ENCODE peak calls at places on chromosomes 1 and 21, in five cellular contexts. B, Z, E, G and K are unnamed samples.
A peak's percentile ranks its signal among the peaks of the same experiment; 100 is the strongest.

GRCh38 chr1:156750191-156750931 is 1.1 kb downstream of the HDGF start:
- DNase-seq in B (peak; percentile 46), Z (no peak), E (no peak), G (peak; percentile 34), K (no peak)

GRCh38 chr1:8075511-8076051 is 49.5 kb upstream of the ERRFI1 start:
- DNase-seq in B (no peak), Z (no peak), E (no peak), G (no peak), K (no peak)

GRCh38 chr1:201335174-201335870 is 42.2 kb downstream of the TNNT2 start:
- DNase-seq in B (no peak), Z (no peak), E (no peak), G (no peak), K (no peak)

GRCh38 chr21:25133939-25134338 is 473.3 kb downstream of the MRPL39 start:
- DNase-seq in B (peak; percentile 60), Z (no peak), E (no peak), G (no peak), K (no peak)

GRCh38 chr1:110872745-110873435 is at the start of gene CD53:
- DNase-seq in B (no peak), Z (no peak), E (no peak), G (no peak), K (no peak)

GRCh38 chr1:237976345-237976744 is 85.6 kb upstream of the ZP4 start:
- DNase-seq in B (no peak), Z (no peak), E (no peak), G (no peak), K (no peak)

GRCh38 chr1:228141871-228142615 is 2.0 kb downstream of the GUK1 start:
- DNase-seq in B (peak; percentile 59), Z (no peak), E (no peak), G (peak; percentile 22), K (no peak)

GRCh38 chr1:50976890-50977574 is 7.0 kb downstream of the CDKN2C start:
- DNase-seq in B (peak; percentile 80), Z (peak; percentile 61), E (no peak), G (no peak), K (peak; percentile 50)

GRCh38 chr1:155912056-155912536 is 947 bp upstream of the RIT1 start:
- DNase-seq in B (peak; percentile 46), Z (no peak), E (no peak), G (peak; percentile 44), K (no peak)

GRCh38 chr21:45971487-45972352 is 9.8 kb upstream of the COL6A1 start:
- DNase-seq in B (no peak), Z (peak; percentile 88), E (peak; percentile 88), G (no peak), K (peak; percentile 87)

GRCh38 chr1:67850611-67851075 is 17.4 kb upstream of the GNG12 start:
- DNase-seq in B (peak; percentile 92), Z (peak; percentile 65), E (peak; percentile 78), G (peak; percentile 88), K (peak; percentile 74)

GRCh38 chr1:26848947-26849774 is 13.8 kb upstream of the SFN start:
- DNase-seq in B (peak; percentile 97), Z (peak; percentile 87), E (peak; percentile 49), G (peak; percentile 88), K (no peak)

GRCh38 chr21:42096593-42096992 is 25.5 kb downstream of the UMODL1 start:
- DNase-seq in B (no peak), Z (peak; percentile 32), E (no peak), G (no peak), K (no peak)

GRCh38 chr1:205810448-205811157 is 2.4 kb downstream of the SLC41A1 start:
- DNase-seq in B (peak; percentile 12), Z (no peak), E (no peak), G (no peak), K (no peak)

GRCh38 chr1:151680391-151680790 is 36.2 kb downstream of the CELF3 start:
- DNase-seq in B (peak; percentile 33), Z (no peak), E (no peak), G (no peak), K (no peak)

GRCh38 chr1:168391759-168392681 is 111.3 kb downstream of the TBX19 start:
- DNase-seq in B (no peak), Z (no peak), E (no peak), G (peak; percentile 42), K (no peak)

GRCh38 chr1:94887603-94888171 is 39.2 kb downstream of the CNN3 start:
- DNase-seq in B (no peak), Z (no peak), E (no peak), G (no peak), K (no peak)

GRCh38 chr1:41791667-41792484 is 126.8 kb downstream of the HIVEP3 start:
- DNase-seq in B (no peak), Z (no peak), E (no peak), G (no peak), K (no peak)

GRCh38 chr1:31886866-31887265 is 51.3 kb downstream of the PTP4A2 start:
- DNase-seq in B (no peak), Z (peak; percentile 45), E (no peak), G (no peak), K (no peak)

GRCh38 chr1:1393428-1393827 is 5.7 kb downstream of the CCNL2 start:
- DNase-seq in B (no peak), Z (peak; percentile 1), E (no peak), G (no peak), K (peak; percentile 15)

GRCh38 chr21:44389335-44389734 is 35.9 kb downstream of the TRPM2 start:
- DNase-seq in B (no peak), Z (no peak), E (no peak), G (no peak), K (no peak)

GRCh38 chr1:26785611-26786436 is 1.9 kb upstream of the PIGV start:
- DNase-seq in B (no peak), Z (peak; percentile 27), E (no peak), G (no peak), K (no peak)

GRCh38 chr1:93839307-93839706 is 39.7 kb downstream of the DNTTIP2 start:
- DNase-seq in B (peak; percentile 65), Z (peak; percentile 84), E (peak; percentile 51), G (no peak), K (no peak)

GRCh38 chr1:230068952-230069684 is 2.1 kb downstream of the GALNT2 start:
- DNase-seq in B (no peak), Z (peak; percentile 39), E (no peak), G (peak; percentile 43), K (no peak)